ENCODE peak calls at places on chromosomes 4 and X, in eight cellular contexts. G is SJSA1; Z is adrenal gland; P is effector memory CD4-positive, alpha-beta T cell; Q is DND-41; W is right cardiac atrium; S is CD8-positive, alpha-beta memory T cell; T is esophagus squamous epithelium. O is an unnamed sample.
A peak's percentile ranks its signal among the peaks of the same experiment; 100 is the strongest.

GRCh38 chr4:178599521-178599920 is 1157.3 kb upstream of the AGA start:
- DNase-seq in G (no peak), Z (no peak), P (no peak), Q (no peak), W (no peak), S (no peak), T (no peak), O (no peak)

GRCh38 chr4:15654556-15655222 is 468 bp downstream of the FBXL5 start:
- DNase-seq in G (peak; percentile 34), Z (peak; percentile 60), P (peak; percentile 9), Q (peak; percentile 67), W (peak; percentile 76), S (peak; percentile 38), T (no peak), O (peak; percentile 36)

GRCh38 chrX:69152398-69152797 is 12.9 kb downstream of the PJA1 start:
- DNase-seq in G (no peak), Z (peak; percentile 66), P (no peak), Q (no peak), W (peak; percentile 68), S (no peak), T (no peak), O (no peak)

GRCh38 chr4:87165886-87166285 is 54.5 kb downstream of the KLHL8 start:
- DNase-seq in G (no peak), Z (no peak), P (no peak), Q (no peak), W (no peak), S (no peak), T (no peak), O (no peak)

GRCh38 chrX:132127748-132128147 is at the start of gene FRMD7:
- DNase-seq in G (no peak), Z (no peak), P (no peak), Q (no peak), W (peak; percentile 25), S (no peak), T (no peak), O (no peak)

GRCh38 chr4:71520850-71521249 is 182.0 kb downstream of the SLC4A4 start:
- DNase-seq in G (no peak), Z (no peak), P (no peak), Q (no peak), W (no peak), S (no peak), T (no peak), O (no peak)

GRCh38 chr4:170662250-170662649 is 572.5 kb upstream of the AADAT start:
- DNase-seq in G (no peak), Z (no peak), P (no peak), Q (no peak), W (no peak), S (no peak), T (no peak), O (no peak)

GRCh38 chr4:90393215-90393614 is 266.0 kb downstream of the CCSER1 start:
- DNase-seq in G (no peak), Z (no peak), P (no peak), Q (no peak), W (no peak), S (no peak), T (no peak), O (no peak)

GRCh38 chr4:155796031-155796430 is 37.2 kb downstream of the GUCY1B1 start:
- DNase-seq in G (no peak), Z (no peak), P (no peak), Q (no peak), W (no peak), S (no peak), T (no peak), O (no peak)

GRCh38 chrX:151384807-151385206 is 12.2 kb upstream of the VMA21 start:
- DNase-seq in G (no peak), Z (no peak), P (no peak), Q (no peak), W (no peak), S (no peak), T (no peak), O (no peak)

GRCh38 chr4:6222761-6223292 is 22.5 kb upstream of the JAKMIP1 start:
- DNase-seq in G (no peak), Z (no peak), P (no peak), Q (no peak), W (no peak), S (no peak), T (no peak), O (peak; percentile 10)

GRCh38 chrX:120308558-120308957 is 2.7 kb downstream of the TMEM255A start:
- DNase-seq in G (no peak), Z (no peak), P (no peak), Q (no peak), W (no peak), S (no peak), T (no peak), O (no peak)

GRCh38 chr4:183242291-183242690 is 77.8 kb downstream of the CLDN22 start:
- DNase-seq in G (no peak), Z (no peak), P (no peak), Q (no peak), W (no peak), S (no peak), T (no peak), O (no peak)

GRCh38 chrX:133461226-133461625 is 45.9 kb upstream of the GPC4 start:
- DNase-seq in G (no peak), Z (no peak), P (no peak), Q (no peak), W (no peak), S (no peak), T (no peak), O (no peak)

GRCh38 chr4:114108869-114109268 is 129.4 kb upstream of the ARSJ start:
- DNase-seq in G (no peak), Z (no peak), P (no peak), Q (no peak), W (no peak), S (no peak), T (no peak), O (no peak)

GRCh38 chr4:181259081-181259480 is 984.1 kb upstream of the TENM3 start:
- DNase-seq in G (no peak), Z (no peak), P (no peak), Q (no peak), W (no peak), S (no peak), T (no peak), O (no peak)

GRCh38 chrX:15848576-15848975 is 6.0 kb downstream of the AP1S2 start:
- DNase-seq in G (no peak), Z (no peak), P (no peak), Q (no peak), W (no peak), S (no peak), T (no peak), O (no peak)

GRCh38 chrX:40009462-40009851 is 88.3 kb downstream of the BCOR start:
- DNase-seq in G (no peak), Z (no peak), P (no peak), Q (no peak), W (no peak), S (no peak), T (no peak), O (no peak)

GRCh38 chrX:46770817-46771163 is 11.9 kb upstream of the SLC9A7 start:
- DNase-seq in G (peak; percentile 39), Z (no peak), P (no peak), Q (no peak), W (no peak), S (no peak), T (no peak), O (no peak)

DNA sequence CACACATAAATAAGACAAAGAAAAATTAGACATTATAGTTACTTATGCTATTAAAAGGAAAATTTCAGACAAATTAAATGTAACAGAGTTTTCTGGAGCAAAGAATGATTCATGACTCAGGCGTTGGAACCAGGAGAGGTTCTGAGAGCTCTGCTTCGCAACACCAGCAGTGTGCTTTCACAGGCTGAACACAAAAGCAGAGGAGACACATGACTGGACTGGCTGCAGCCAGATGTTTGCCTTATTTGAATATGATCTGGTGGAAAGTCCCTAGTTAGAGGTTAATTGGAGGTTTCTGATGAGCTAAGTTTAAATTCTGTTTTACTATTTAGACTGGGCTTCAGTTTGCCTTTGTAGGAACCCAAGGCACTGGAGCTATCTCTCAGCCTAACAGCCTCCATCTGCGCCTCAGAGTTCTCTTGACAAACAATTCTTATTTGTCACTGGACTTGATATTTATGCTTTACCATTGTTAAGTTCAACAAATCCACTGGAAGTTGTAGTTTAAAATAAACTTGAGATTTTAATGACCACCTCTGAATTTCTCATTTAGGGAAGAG is 16.2 kb downstream of the BOD1L1 start:
- DNase-seq in G (no peak), Z (no peak), P (no peak), Q (no peak), W (no peak), S (no peak), T (peak; percentile 12), O (peak; percentile 17)
- H3K4me1 ChIP-seq in G (no peaks in the 10 kb centered on the region), Z (no peaks in the 10 kb centered on the region), P (no peaks in the 10 kb centered on the region), Q (no peaks in the 10 kb centered on the region), W (no peaks in the 10 kb centered on the region), S (peaks cover 12% of the 10 kb centered on the region), T (no peaks in the 10 kb centered on the region), O (peaks cover 7% of the 10 kb centered on the region)

DNA sequence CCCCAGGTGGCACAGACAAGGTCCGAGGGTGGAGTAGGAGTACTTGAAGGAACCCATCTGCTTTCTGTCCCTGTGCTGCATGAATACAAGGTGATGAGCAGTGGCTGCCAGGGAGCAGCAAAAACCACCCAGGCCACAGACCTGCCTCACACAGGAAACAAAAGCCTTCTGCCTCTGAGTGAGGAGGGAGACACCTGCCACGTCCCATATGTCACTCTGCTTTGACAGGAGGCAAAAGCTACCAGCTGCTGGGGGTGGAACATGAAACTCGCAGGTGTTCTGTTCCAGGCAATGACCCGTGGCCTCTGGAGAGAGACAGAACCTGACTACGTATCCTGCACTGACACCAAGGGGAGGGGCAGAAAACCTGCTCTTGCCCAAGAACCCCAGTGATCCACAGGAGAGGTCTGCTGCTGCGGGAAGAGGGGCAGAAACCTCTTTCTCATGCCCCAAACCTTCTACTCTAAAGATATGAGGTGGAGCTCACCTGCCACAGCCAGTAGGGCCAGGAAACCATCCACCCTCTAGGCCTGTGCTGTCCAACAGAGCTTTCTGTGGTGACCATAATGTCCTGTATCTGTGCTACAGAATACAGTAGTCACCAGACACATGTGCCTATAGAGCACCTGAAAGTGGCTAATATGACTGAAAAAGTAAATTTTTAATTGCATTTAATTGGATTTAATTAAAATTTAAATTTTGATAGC is 172.9 kb downstream of the PRDM5 start:
- DNase-seq in G (no peak), Z (no peak), P (no peak), Q (peak; percentile 8), W (no peak), S (no peak), T (no peak), O (no peak)
- H3K27ac ChIP-seq in G (no peak overlapping the region), Z (no peak overlapping the region), P (no peak overlapping the region), Q (no peak overlapping the region), W (no peak overlapping the region), S (no peak overlapping the region), T (no peak overlapping the region), O (no peak overlapping the region)

DNA sequence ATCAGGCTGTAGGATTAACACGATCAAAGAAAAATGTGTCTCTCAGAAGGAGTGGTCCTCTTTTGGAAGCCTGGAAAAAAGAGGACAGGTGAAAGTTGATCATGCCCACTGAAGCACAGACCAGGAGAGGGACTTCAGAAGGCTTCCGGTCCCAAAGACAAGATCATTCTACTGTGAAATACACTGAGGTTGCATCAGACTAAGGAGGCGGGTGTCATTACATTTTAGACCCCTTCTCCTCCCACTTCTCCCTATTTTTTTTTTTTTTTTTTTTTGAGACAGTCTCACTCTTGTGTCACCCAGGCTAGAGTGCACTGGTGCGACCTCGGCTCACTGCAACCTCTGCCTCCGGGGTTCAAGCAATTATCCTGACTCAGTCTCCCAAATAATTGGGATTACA is 67.5 kb downstream of the RBM47 start:
- DNase-seq in G (no peak), Z (no peak), P (no peak), Q (no peak), W (no peak), S (no peak), T (no peak), O (no peak)
- H3K4me1 ChIP-seq in G (no peaks in the 10 kb centered on the region), Z (peaks cover 96% of the 10 kb centered on the region), P (no peaks in the 10 kb centered on the region), Q (no peaks in the 10 kb centered on the region), W (no peaks in the 10 kb centered on the region), S (no peaks in the 10 kb centered on the region), T (peaks cover 7% of the 10 kb centered on the region), O (no peaks in the 10 kb centered on the region)

GRCh38 chr4:74105656-74106275 is 6.8 kb upstream of the CXCL2 start:
- DNase-seq in G (no peak), Z (no peak), P (no peak), Q (no peak), W (peak; percentile 54), S (no peak), T (no peak), O (no peak)
- H3K27ac ChIP-seq in G (no peak overlapping the region), Z (no peak overlapping the region), P (no peak overlapping the region), Q (no peak overlapping the region), W (peak overlapping the region; percentile 71), S (no peak overlapping the region), T (no peak overlapping the region), O (no peak overlapping the region)